ENCODE peak calls at places on chromosomes 6 and 20, in four cellular contexts. V is CD4-positive, alpha-beta T cell; U is retina; E is colonic mucosa. I is an unnamed sample.
A peak's percentile ranks its signal among the peaks of the same experiment; 100 is the strongest.

GRCh38 chr6:97174471-97174870 is 108.5 kb downstream of the MMS22L start:
- DNase-seq in V (no peak), E (no peak), U (no peak), I (no peak)

GRCh38 chr20:35252037-35252461 is 25.6 kb downstream of the MMP24 start:
- DNase-seq in V (no peak), U (no peak), E (no peak), I (no peak)

GRCh38 chr6:109794201-109794926 is 103.3 kb downstream of the FIG4 start:
- DNase-seq in U (no peak), E (no peak), V (no peak), I (no peak)

GRCh38 chr6:80438728-80439127 is 332.3 kb downstream of the BCKDHB start:
- DNase-seq in E (no peak), V (no peak), U (peak; percentile 64), I (no peak)

GRCh38 chr20:57568088-57568896 is 7.4 kb downstream of the PCK1 start:
- DNase-seq in E (no peak), U (no peak), V (no peak), I (no peak)

GRCh38 chr6:151690768-151691562 is 116.5 kb upstream of the ESR1 start:
- DNase-seq in V (no peak), E (no peak), U (peak; percentile 26), I (no peak)

GRCh38 chr20:44576297-44576696 is 6.1 kb upstream of the PKIG start:
- DNase-seq in V (no peak), U (no peak), E (no peak), I (no peak)

GRCh38 chr6:154499854-154500589 is 10.5 kb downstream of the CNKSR3 start:
- DNase-seq in U (no peak), V (no peak), E (no peak), I (no peak)

GRCh38 chr6:130671119-130672104 is 155.8 kb upstream of the SMLR1 start:
- DNase-seq in U (no peak), V (no peak), E (no peak), I (no peak)

GRCh38 chr6:44275749-44276648 is 5.7 kb downstream of the TMEM151B start:
- DNase-seq in U (peak; percentile 72), E (no peak), V (no peak), I (no peak)

I was measured in mesothelial cell of epicardium.